ENCODE peak calls at places on chromosome X, in five cellular contexts. K is KG1, V is astrocyte of the spinal cord, J is cardiac muscle cell, C is brain microvascular endothelial cell. E is an unnamed sample.

GRCh38 chrX:153882086-153882498 is 3.9 kb downstream of the L1CAM start:
- DNase-seq in K (no peak), V (no peak), J (no peak), C (peak; percentile 5), E (no peak)

GRCh38 chrX:39960219-39960618 is 137.5 kb downstream of the BCOR start:
- DNase-seq in K (no peak), V (no peak), J (no peak), C (no peak), E (no peak)

GRCh38 chrX:77223046-77223445 is 224.1 kb upstream of the FGF16 start:
- DNase-seq in K (no peak), V (no peak), J (no peak), C (no peak), E (no peak)

GRCh38 chrX:155113097-155113496 is 41.8 kb downstream of the BRCC3 start:
- DNase-seq in K (no peak), V (no peak), J (no peak), C (no peak), E (no peak)

GRCh38 chrX:13265549-13266132 is 54.2 kb downstream of the ATXN3L start:
- DNase-seq in K (no peak), V (peak; percentile 29), J (no peak), C (no peak), E (no peak)

GRCh38 chrX:139094671-139095592 is 383.4 kb upstream of the FGF13 start:
- DNase-seq in K (no peak), V (no peak), J (no peak), C (no peak), E (no peak)

GRCh38 chrX:119008122-119008744 is 33.8 kb downstream of the LONRF3 start:
- DNase-seq in K (peak; percentile 34), V (peak; percentile 23), J (peak; percentile 29), C (peak; percentile 20), E (no peak)

GRCh38 chrX:66760648-66761047 is 121.8 kb upstream of the EDA2R start:
- DNase-seq in K (no peak), V (no peak), J (no peak), C (no peak), E (no peak)

GRCh38 chrX:134443461-134443860 is 16.5 kb upstream of the HPRT1 start:
- DNase-seq in K (no peak), V (no peak), J (no peak), C (no peak), E (no peak)

GRCh38 chrX:29545878-29546277 is 669.5 kb upstream of the MAGEB2 start:
- DNase-seq in K (no peak), V (no peak), J (no peak), C (no peak), E (no peak)

GRCh38 chrX:155086202-155086840 is 15.0 kb downstream of the BRCC3 start:
- DNase-seq in K (no peak), V (peak; percentile 26), J (peak; percentile 42), C (no peak), E (no peak)

GRCh38 chrX:51496501-51497291 is at the start of gene NUDT11:
- DNase-seq in K (no peak), V (peak; percentile 70), J (peak; percentile 86), C (peak; percentile 60), E (no peak)

GRCh38 chrX:40083120-40083978 is 14.4 kb downstream of the BCOR start:
- DNase-seq in K (no peak), V (no peak), J (peak; percentile 52), C (no peak), E (peak; percentile 77)

GRCh38 chrX:73964607-73965006 is 339.4 kb upstream of the ZCCHC13 start:
- DNase-seq in K (no peak), V (no peak), J (peak; percentile 11), C (no peak), E (no peak)

GRCh38 chrX:102787283-102787682 is 66.7 kb downstream of the GPRASP3 start:
- DNase-seq in K (no peak), V (no peak), J (no peak), C (no peak), E (no peak)

GRCh38 chrX:1164322-1165288 is 47.8 kb downstream of the CRLF2 start:
- DNase-seq in K (no peak), V (no peak), J (peak; percentile 39), C (no peak), E (no peak)

GRCh38 chrX:113300580-113300979 is 459.9 kb upstream of the AMOT start:
- DNase-seq in K (no peak), V (no peak), J (no peak), C (no peak), E (no peak)

GRCh38 chrX:42948723-42949122 is 170.8 kb upstream of the PPP1R2C start:
- DNase-seq in K (no peak), V (no peak), J (no peak), C (no peak), E (no peak)

GRCh38 chrX:110178179-110178865 is 139.6 kb downstream of the AMMECR1 start:
- DNase-seq in K (no peak), V (no peak), J (no peak), C (no peak), E (no peak)

GRCh38 chrX:2406891-2407518 is 93.8 kb downstream of the DHRSX start:
- DNase-seq in K (no peak), V (no peak), J (no peak), C (no peak), E (no peak)

GRCh38 chrX:150569155-150569477 is 695 bp downstream of the MTM1 start:
- DNase-seq in K (no peak), V (peak; percentile 28), J (no peak), C (peak; percentile 3), E (no peak)

GRCh38 chrX:140766024-140766611 is 56.6 kb downstream of the LINC00632 start:
- DNase-seq in K (peak; percentile 19), V (peak; percentile 74), J (peak; percentile 62), C (peak; percentile 63), E (peak; percentile 4)

GRCh38 chrX:110509778-110510510 is 151.3 kb downstream of the RTL9 start:
- DNase-seq in K (no peak), V (no peak), J (peak; percentile 14), C (no peak), E (no peak)

GRCh38 chrX:36849407-36849806 is 158.8 kb upstream of the FAM47C start:
- DNase-seq in K (no peak), V (no peak), J (no peak), C (no peak), E (no peak)

GRCh38 chrX:86981326-86981890 is 536.2 kb upstream of the KLHL4 start:
- DNase-seq in K (no peak), V (no peak), J (no peak), C (no peak), E (no peak)

GRCh38 chrX:57752866-57753265 is 72.8 kb upstream of the NLRP2B start:
- DNase-seq in K (no peak), V (no peak), J (no peak), C (no peak), E (no peak)

GRCh38 chrX:40773809-40774208 is 38.5 kb upstream of the MED14 start:
- DNase-seq in K (no peak), V (peak; percentile 44), J (no peak), C (peak; percentile 47), E (no peak)

GRCh38 chrX:93868289-93868985 is 194.4 kb downstream of the FAM133A start:
- DNase-seq in K (no peak), V (no peak), J (no peak), C (no peak), E (peak; percentile 5)

GRCh38 chrX:120740072-120740471 is 110.2 kb upstream of the C1GALT1C1 start:
- DNase-seq in K (no peak), V (no peak), J (no peak), C (no peak), E (no peak)

GRCh38 chrX:44035576-44035975 is 62.4 kb upstream of the NDP start:
- DNase-seq in K (no peak), V (no peak), J (no peak), C (peak; percentile 23), E (no peak)

GRCh38 chrX:110284159-110284558 is 33.7 kb downstream of the AMMECR1 start:
- DNase-seq in K (no peak), V (peak; percentile 85), J (no peak), C (peak; percentile 72), E (no peak)

GRCh38 chrX:97326456-97326855 is 442.7 kb downstream of the RPA4 start:
- DNase-seq in K (no peak), V (peak; percentile 32), J (no peak), C (no peak), E (no peak)

GRCh38 chrX:97672138-97672537 is 788.4 kb downstream of the RPA4 start:
- DNase-seq in K (no peak), V (no peak), J (no peak), C (no peak), E (no peak)

GRCh38 chrX:81316163-81316562 is 114.3 kb downstream of the SH3BGRL start:
- DNase-seq in K (no peak), V (peak; percentile 18), J (no peak), C (no peak), E (no peak)

GRCh38 chrX:19897087-19897486 is 9.7 kb upstream of the SH3KBP1 start:
- DNase-seq in K (no peak), V (no peak), J (no peak), C (no peak), E (no peak)

GRCh38 chrX:22110729-22111494 is 78.8 kb downstream of the PHEX start:
- DNase-seq in K (no peak), V (peak; percentile 25), J (no peak), C (no peak), E (no peak)

GRCh38 chrX:46637937-46638336 is 64.4 kb downstream of the CHST7 start:
- DNase-seq in K (no peak), V (no peak), J (no peak), C (no peak), E (no peak)

GRCh38 chrX:10156199-10157031 is at the start of gene CLCN4:
- DNase-seq in K (no peak), V (no peak), J (peak; percentile 76), C (peak; percentile 11), E (no peak)

GRCh38 chrX:19964017-19964710 is 26.7 kb downstream of the BCLAF3 start:
- DNase-seq in K (no peak), V (no peak), J (no peak), C (no peak), E (no peak)